ENCODE peak calls at places on chromosomes 4 and X, in five cellular contexts. One of them, this sample, is unnamed.

GRCh38 chrX:17355976-17356375 is 19.0 kb upstream of the NHS start:
- DNase-seq in neuronal stem cell: no peak
- DNase-seq in H9: peak
- DNase-seq in IMR-90: no peak
- DNase-seq in trophoblast cell: no peak
- DNase-seq in this sample: no peak

GRCh38 chrX:29470029-29470428 is 745.3 kb upstream of the MAGEB2 start:
- DNase-seq in neuronal stem cell: no peak
- DNase-seq in H9: no peak
- DNase-seq in IMR-90: peak
- DNase-seq in trophoblast cell: no peak
- DNase-seq in this sample: peak

GRCh38 chr4:149836546-149836945 is 20.9 kb upstream of the IQCM start:
- DNase-seq in neuronal stem cell: no peak
- DNase-seq in H9: no peak
- DNase-seq in IMR-90: peak
- DNase-seq in trophoblast cell: no peak
- DNase-seq in this sample: peak

GRCh38 chr4:60744767-60745166 is 455.4 kb upstream of the ADGRL3 start:
- DNase-seq in neuronal stem cell: no peak
- DNase-seq in H9: peak
- DNase-seq in IMR-90: peak
- DNase-seq in trophoblast cell: no peak
- DNase-seq in this sample: no peak

GRCh38 chr4:123972031-123972430 is 575.4 kb downstream of the SPRY1 start:
- DNase-seq in neuronal stem cell: no peak
- DNase-seq in H9: no peak
- DNase-seq in IMR-90: no peak
- DNase-seq in trophoblast cell: no peak
- DNase-seq in this sample: no peak

GRCh38 chr4:84719115-84719514 is 136.2 kb downstream of the CDS1 start:
- DNase-seq in neuronal stem cell: no peak
- DNase-seq in H9: no peak
- DNase-seq in IMR-90: no peak
- DNase-seq in trophoblast cell: no peak
- DNase-seq in this sample: no peak

GRCh38 chrX:118216488-118216887 is 99.9 kb upstream of the KLHL13 start:
- DNase-seq in neuronal stem cell: no peak
- DNase-seq in H9: no peak
- DNase-seq in IMR-90: no peak
- DNase-seq in trophoblast cell: no peak
- DNase-seq in this sample: no peak

GRCh38 chrX:122187065-122187464 is 997.0 kb upstream of the GRIA3 start:
- DNase-seq in neuronal stem cell: no peak
- DNase-seq in H9: no peak
- DNase-seq in IMR-90: no peak
- DNase-seq in trophoblast cell: no peak
- DNase-seq in this sample: no peak

GRCh38 chrX:30865020-30865419 is 24.0 kb downstream of the TAB3 start:
- DNase-seq in neuronal stem cell: no peak
- DNase-seq in H9: peak
- DNase-seq in IMR-90: no peak
- DNase-seq in trophoblast cell: peak
- DNase-seq in this sample: peak

GRCh38 chrX:1546601-1547275 is 9.8 kb upstream of the P2RY8 start:
- DNase-seq in neuronal stem cell: no peak
- DNase-seq in H9: no peak
- DNase-seq in IMR-90: no peak
- DNase-seq in trophoblast cell: no peak
- DNase-seq in this sample: no peak

GRCh38 chr4:138981930-138982390 is 33.6 kb upstream of the NOCT start:
- DNase-seq in neuronal stem cell: no peak
- DNase-seq in H9: peak
- DNase-seq in IMR-90: peak
- DNase-seq in trophoblast cell: peak
- DNase-seq in this sample: peak

GRCh38 chrX:40262641-40263560 is 165.1 kb upstream of the BCOR start:
- DNase-seq in neuronal stem cell: no peak
- DNase-seq in H9: no peak
- DNase-seq in IMR-90: peak
- DNase-seq in trophoblast cell: peak
- DNase-seq in this sample: peak

GRCh38 chr4:36420111-36420679 is 138.8 kb downstream of the DTHD1 start:
- DNase-seq in neuronal stem cell: no peak
- DNase-seq in H9: peak
- DNase-seq in IMR-90: no peak
- DNase-seq in trophoblast cell: no peak
- DNase-seq in this sample: no peak

GRCh38 chrX:10602646-10603045 is 17.7 kb downstream of the MID1 start:
- DNase-seq in neuronal stem cell: no peak
- DNase-seq in H9: no peak
- DNase-seq in IMR-90: no peak
- DNase-seq in trophoblast cell: no peak
- DNase-seq in this sample: no peak

GRCh38 chr4:20044502-20044911 is 207.2 kb upstream of the SLIT2 start:
- DNase-seq in neuronal stem cell: no peak
- DNase-seq in H9: no peak
- DNase-seq in IMR-90: peak
- DNase-seq in trophoblast cell: no peak
- DNase-seq in this sample: peak

GRCh38 chr4:89113415-89113814 is 2.1 kb downstream of the TIGD2 start:
- DNase-seq in neuronal stem cell: no peak
- DNase-seq in H9: no peak
- DNase-seq in IMR-90: no peak
- DNase-seq in trophoblast cell: no peak
- DNase-seq in this sample: no peak

GRCh38 chrX:3712080-3712869 is 1.2 kb downstream of the PRKX start:
- DNase-seq in neuronal stem cell: no peak
- DNase-seq in H9: no peak
- DNase-seq in IMR-90: peak
- DNase-seq in trophoblast cell: no peak
- DNase-seq in this sample: peak

GRCh38 chrX:20545538-20545937 is 278.8 kb upstream of the RPS6KA3 start:
- DNase-seq in neuronal stem cell: no peak
- DNase-seq in H9: no peak
- DNase-seq in IMR-90: peak
- DNase-seq in trophoblast cell: no peak
- DNase-seq in this sample: no peak

GRCh38 chrX:40615976-40616375 is 7.3 kb upstream of the MPC1L start:
- DNase-seq in neuronal stem cell: no peak
- DNase-seq in H9: no peak
- DNase-seq in IMR-90: no peak
- DNase-seq in trophoblast cell: no peak
- DNase-seq in this sample: no peak

GRCh38 chr4:81198151-81198550 is 16.9 kb downstream of the PRKG2 start:
- DNase-seq in neuronal stem cell: no peak
- DNase-seq in H9: no peak
- DNase-seq in IMR-90: no peak
- DNase-seq in trophoblast cell: no peak
- DNase-seq in this sample: no peak

GRCh38 chrX:38192007-38192625 is 28.6 kb downstream of the SRPX start:
- DNase-seq in neuronal stem cell: no peak
- DNase-seq in H9: peak
- DNase-seq in IMR-90: peak
- DNase-seq in trophoblast cell: no peak
- DNase-seq in this sample: no peak

GRCh38 chr4:68466185-68466584 is 18.9 kb downstream of the TMPRSS11E start:
- DNase-seq in neuronal stem cell: no peak
- DNase-seq in H9: no peak
- DNase-seq in IMR-90: peak
- DNase-seq in trophoblast cell: no peak
- DNase-seq in this sample: peak

GRCh38 chrX:39293203-39293602 is 491.9 kb downstream of the MID1IP1 start:
- DNase-seq in neuronal stem cell: no peak
- DNase-seq in H9: no peak
- DNase-seq in IMR-90: no peak
- DNase-seq in trophoblast cell: no peak
- DNase-seq in this sample: no peak

GRCh38 chr4:121934635-121935034 is 17.2 kb downstream of the TRPC3 start:
- DNase-seq in neuronal stem cell: no peak
- DNase-seq in H9: no peak
- DNase-seq in IMR-90: no peak
- DNase-seq in trophoblast cell: no peak
- DNase-seq in this sample: no peak

GRCh38 chr4:154495867-154496266 is 4.3 kb upstream of the DCHS2 start:
- DNase-seq in neuronal stem cell: no peak
- DNase-seq in H9: no peak
- DNase-seq in IMR-90: no peak
- DNase-seq in trophoblast cell: no peak
- DNase-seq in this sample: no peak

GRCh38 chr4:176545886-176546285 is 226.1 kb downstream of the SPCS3 start:
- DNase-seq in neuronal stem cell: no peak
- DNase-seq in H9: no peak
- DNase-seq in IMR-90: peak
- DNase-seq in trophoblast cell: no peak
- DNase-seq in this sample: peak

GRCh38 chr4:14787894-14788293 is 214.4 kb upstream of the CPEB2 start:
- DNase-seq in neuronal stem cell: no peak
- DNase-seq in H9: peak
- DNase-seq in IMR-90: peak
- DNase-seq in trophoblast cell: no peak
- DNase-seq in this sample: peak

GRCh38 chr4:133866328-133866699 is 335.3 kb downstream of the PABPC4L start:
- DNase-seq in neuronal stem cell: no peak
- DNase-seq in H9: no peak
- DNase-seq in IMR-90: peak
- DNase-seq in trophoblast cell: no peak
- DNase-seq in this sample: peak

GRCh38 chr4:128484896-128485295 is 197.3 kb upstream of the PGRMC2 start:
- DNase-seq in neuronal stem cell: no peak
- DNase-seq in H9: no peak
- DNase-seq in IMR-90: peak
- DNase-seq in trophoblast cell: no peak
- DNase-seq in this sample: no peak
- H4K91ac ChIP-seq in neuronal stem cell: no peak
- H4K91ac ChIP-seq in H9: no peak
- H4K91ac ChIP-seq in IMR-90: no peak
- H4K91ac ChIP-seq in trophoblast cell: no peak
- H4K91ac ChIP-seq in this sample: no peak

DNA sequence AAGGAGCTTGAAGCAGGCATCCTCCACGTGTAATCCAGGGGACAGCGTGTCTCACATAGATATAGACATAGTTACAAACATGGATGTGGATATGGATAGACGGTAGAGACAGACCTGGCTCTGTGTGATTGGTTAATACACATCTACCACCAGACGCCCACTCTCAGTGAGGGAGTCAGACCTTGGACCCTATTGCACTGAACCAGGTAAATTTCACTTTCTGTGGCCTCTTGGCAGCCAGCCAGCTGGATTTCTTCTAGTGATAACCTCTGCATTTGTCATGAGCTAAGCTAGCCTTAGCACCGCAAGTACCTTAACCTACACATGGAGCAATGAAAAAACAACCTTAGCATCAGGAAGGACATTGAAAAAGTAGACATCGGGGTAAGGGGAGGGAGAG is 79.2 kb upstream of the ACSL4 start:
- DNase-seq in neuronal stem cell: no peak
- DNase-seq in H9: no peak
- DNase-seq in IMR-90: no peak
- DNase-seq in trophoblast cell: no peak
- DNase-seq in this sample: no peak
- H2BK5ac ChIP-seq in neuronal stem cell: no peak
- H2BK5ac ChIP-seq in H9: no peak
- H2BK5ac ChIP-seq in IMR-90: no peak
- H2BK5ac ChIP-seq in trophoblast cell: no peak
- H2BK5ac ChIP-seq in this sample: no peak

DNA sequence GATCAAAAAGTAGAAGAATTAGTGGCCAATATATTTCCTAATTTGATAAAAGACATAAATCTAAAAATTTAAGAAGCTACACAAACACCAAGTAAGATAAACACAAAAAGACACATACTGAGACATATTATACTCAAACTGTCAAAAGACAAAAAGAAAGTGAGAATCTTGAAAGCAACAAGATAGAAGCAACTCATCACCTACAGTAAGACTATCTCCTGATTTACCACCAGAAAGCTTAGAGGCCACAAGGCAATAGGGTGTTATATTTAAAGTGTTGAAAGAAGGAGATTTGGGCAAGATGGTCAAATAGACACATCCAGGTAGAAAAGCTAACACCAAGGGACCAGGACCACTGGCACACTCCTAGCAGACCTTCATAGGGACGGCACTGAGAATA is 79.4 kb downstream of the ITM2A start:
- DNase-seq in neuronal stem cell: no peak
- DNase-seq in H9: no peak
- DNase-seq in IMR-90: no peak
- DNase-seq in trophoblast cell: no peak
- DNase-seq in this sample: no peak
- H4K91ac ChIP-seq in neuronal stem cell: no peak
- H4K91ac ChIP-seq in H9: no peak
- H4K91ac ChIP-seq in IMR-90: no peak
- H4K91ac ChIP-seq in trophoblast cell: no peak
- H4K91ac ChIP-seq in this sample: no peak

GRCh38 chr4:137471895-137472294 is 60.4 kb downstream of the PCDH18 start:
- DNase-seq in neuronal stem cell: no peak
- DNase-seq in H9: no peak
- DNase-seq in IMR-90: peak
- DNase-seq in trophoblast cell: no peak
- DNase-seq in this sample: no peak
- H2BK5ac ChIP-seq in neuronal stem cell: no peak
- H2BK5ac ChIP-seq in H9: no peak
- H2BK5ac ChIP-seq in IMR-90: no peak
- H2BK5ac ChIP-seq in trophoblast cell: no peak
- H2BK5ac ChIP-seq in this sample: no peak

GRCh38 chr4:186029731-186030421 is 39.1 kb upstream of the TLR3 start:
- DNase-seq in neuronal stem cell: peak
- DNase-seq in H9: no peak
- DNase-seq in IMR-90: peak
- DNase-seq in trophoblast cell: no peak
- DNase-seq in this sample: peak

GRCh38 chr4:186033027-186033426 is 35.9 kb upstream of the TLR3 start:
- DNase-seq in neuronal stem cell: no peak
- DNase-seq in H9: no peak
- DNase-seq in IMR-90: no peak
- DNase-seq in trophoblast cell: no peak
- DNase-seq in this sample: no peak

GRCh38 chr4:186030795-186031194 is 38.2 kb upstream of the TLR3 start:
- DNase-seq in neuronal stem cell: no peak
- DNase-seq in H9: no peak
- DNase-seq in IMR-90: no peak
- DNase-seq in trophoblast cell: no peak
- DNase-seq in this sample: no peak

GRCh38 chr4:186027405-186027804 is 41.6 kb upstream of the TLR3 start:
- DNase-seq in neuronal stem cell: no peak
- DNase-seq in H9: no peak
- DNase-seq in IMR-90: no peak
- DNase-seq in trophoblast cell: no peak
- DNase-seq in this sample: no peak

GRCh38 chr4:186032259-186032658 is 36.7 kb upstream of the TLR3 start:
- DNase-seq in neuronal stem cell: no peak
- DNase-seq in H9: no peak
- DNase-seq in IMR-90: no peak
- DNase-seq in trophoblast cell: no peak
- DNase-seq in this sample: no peak
- H4K91ac ChIP-seq in neuronal stem cell: no peak
- H4K91ac ChIP-seq in H9: no peak
- H4K91ac ChIP-seq in IMR-90: no peak
- H4K91ac ChIP-seq in trophoblast cell: no peak
- H4K91ac ChIP-seq in this sample: no peak